ENCODE peak calls at places on chromosomes 2 and 18, in seven cellular contexts. C, X, R, W, F, O and K are unnamed samples.

GRCh38 chr2:126889071-126889470 is 9.6 kb upstream of the TEX51 start:
- DNase-seq in C (no peak), X (no peak), R (peak), W (no peak), F (no peak), O (no peak), K (no peak)

GRCh38 chr2:203797363-203798111 is 70.0 kb upstream of the CTLA4 start:
- DNase-seq in C (no peak), X (no peak), R (no peak), W (no peak), F (peak), O (peak), K (no peak)

GRCh38 chr18:55322176-55322735 is 265.7 kb downstream of the TCF4 start:
- DNase-seq in C (no peak), X (peak), R (peak), W (peak), F (peak), O (peak), K (peak)

GRCh38 chr2:20231632-20232031 is 6.7 kb upstream of the SDC1 start:
- DNase-seq in C (peak), X (no peak), R (peak), W (peak), F (peak), O (peak), K (no peak)

GRCh38 chr2:193348055-193348454 is 1153.3 kb upstream of the TMEFF2 start:
- DNase-seq in C (no peak), X (no peak), R (no peak), W (no peak), F (no peak), O (no peak), K (no peak)

GRCh38 chr2:193985272-193985671 is 1671.8 kb upstream of the SLC39A10 start:
- DNase-seq in C (no peak), X (no peak), R (no peak), W (no peak), F (no peak), O (no peak), K (no peak)

GRCh38 chr2:99707592-99707991 is 217.8 kb upstream of the REV1 start:
- DNase-seq in C (no peak), X (no peak), R (no peak), W (no peak), F (peak), O (peak), K (no peak)

GRCh38 chr18:57753063-57753462 is 50.1 kb downstream of the ATP8B1 start:
- DNase-seq in C (no peak), X (no peak), R (no peak), W (no peak), F (no peak), O (no peak), K (no peak)

GRCh38 chr2:100924520-100925451 is 77.3 kb upstream of the RPL31 start:
- DNase-seq in C (no peak), X (no peak), R (peak), W (no peak), F (peak), O (peak), K (peak)

GRCh38 chr18:67672142-67672541 is 155.6 kb upstream of the DSEL start:
- DNase-seq in C (no peak), X (no peak), R (no peak), W (no peak), F (peak), O (peak), K (no peak)

GRCh38 chr2:20682166-20682565 is 15.2 kb downstream of the GDF7 start:
- DNase-seq in C (no peak), X (no peak), R (peak), W (no peak), F (no peak), O (no peak), K (no peak)

GRCh38 chr2:174992886-174993285 is 12.3 kb downstream of the CHN1 start:
- DNase-seq in C (no peak), X (no peak), R (no peak), W (no peak), F (no peak), O (no peak), K (no peak)

GRCh38 chr18:70907673-70908072 is 618.8 kb downstream of the SOCS6 start:
- DNase-seq in C (no peak), X (no peak), R (peak), W (peak), F (no peak), O (no peak), K (no peak)

GRCh38 chr2:58484201-58484600 is 243.1 kb upstream of the FANCL start:
- DNase-seq in C (no peak), X (no peak), R (no peak), W (no peak), F (peak), O (peak), K (no peak)

GRCh38 chr2:127226520-127227263 is 6.6 kb upstream of the CYP27C1 start:
- DNase-seq in C (peak), X (no peak), R (no peak), W (peak), F (peak), O (peak), K (peak)

GRCh38 chr2:29218071-29218470 is 102.9 kb downstream of the CLIP4 start:
- DNase-seq in C (no peak), X (no peak), R (no peak), W (no peak), F (no peak), O (no peak), K (peak)

GRCh38 chr18:6718255-6718654 is 11.3 kb upstream of the ARHGAP28 start:
- DNase-seq in C (no peak), X (no peak), R (no peak), W (no peak), F (no peak), O (no peak), K (no peak)

GRCh38 chr2:45765007-45765767 is 113.7 kb downstream of the PRKCE start:
- DNase-seq in C (no peak), X (no peak), R (no peak), W (no peak), F (no peak), O (no peak), K (no peak)

GRCh38 chr2:164622338-164623106 is 1.2 kb upstream of the GRB14 start:
- DNase-seq in C (no peak), X (no peak), R (peak), W (no peak), F (no peak), O (no peak), K (peak)

GRCh38 chr2:199627417-199627816 is 169.7 kb upstream of the SATB2 start:
- DNase-seq in C (no peak), X (no peak), R (no peak), W (no peak), F (no peak), O (no peak), K (no peak)

GRCh38 chr18:79558196-79559120 is 121.1 kb upstream of the CTDP1 start:
- DNase-seq in C (no peak), X (no peak), R (peak), W (no peak), F (no peak), O (no peak), K (peak)

GRCh38 chr18:53757346-53757745 is 467.1 kb downstream of the MBD2 start:
- DNase-seq in C (no peak), X (no peak), R (no peak), W (no peak), F (no peak), O (peak), K (no peak)

DNA sequence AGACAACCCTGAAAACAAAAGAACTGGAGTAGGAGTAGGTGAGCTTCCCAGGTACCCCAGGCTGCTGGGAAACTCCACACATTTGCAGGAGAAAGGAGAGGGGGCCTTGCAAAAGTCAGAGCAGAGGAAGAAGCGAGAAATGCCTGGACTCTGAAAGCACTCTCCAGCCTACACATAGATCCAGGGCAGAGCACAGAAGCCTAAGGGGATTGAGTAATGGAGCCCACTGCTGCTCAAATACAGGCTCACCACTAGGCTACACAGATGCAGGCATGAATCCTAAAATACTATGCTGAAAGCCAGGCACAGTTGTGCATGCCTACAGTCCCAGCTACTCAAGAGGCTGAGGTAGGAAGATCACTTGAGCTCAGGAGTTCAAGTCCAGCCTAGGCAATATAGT is 33.4 kb downstream of the OSBPL1A start:
- DNase-seq in C (no peak), X (no peak), R (no peak), W (no peak), F (no peak), O (no peak), K (no peak)
- H3K27ac ChIP-seq in C (no peak), X (no peak), R (no peak), W (no peak), F (no peak), O (no peak), K (no peak)

GRCh38 chr18:11960743-11961380 is 20.4 kb upstream of the IMPA2 start:
- DNase-seq in C (no peak), X (no peak), R (no peak), W (no peak), F (no peak), O (no peak), K (no peak)

GRCh38 chr18:11962586-11962985 is 18.7 kb upstream of the IMPA2 start:
- DNase-seq in C (no peak), X (no peak), R (no peak), W (no peak), F (no peak), O (peak), K (no peak)

DNA sequence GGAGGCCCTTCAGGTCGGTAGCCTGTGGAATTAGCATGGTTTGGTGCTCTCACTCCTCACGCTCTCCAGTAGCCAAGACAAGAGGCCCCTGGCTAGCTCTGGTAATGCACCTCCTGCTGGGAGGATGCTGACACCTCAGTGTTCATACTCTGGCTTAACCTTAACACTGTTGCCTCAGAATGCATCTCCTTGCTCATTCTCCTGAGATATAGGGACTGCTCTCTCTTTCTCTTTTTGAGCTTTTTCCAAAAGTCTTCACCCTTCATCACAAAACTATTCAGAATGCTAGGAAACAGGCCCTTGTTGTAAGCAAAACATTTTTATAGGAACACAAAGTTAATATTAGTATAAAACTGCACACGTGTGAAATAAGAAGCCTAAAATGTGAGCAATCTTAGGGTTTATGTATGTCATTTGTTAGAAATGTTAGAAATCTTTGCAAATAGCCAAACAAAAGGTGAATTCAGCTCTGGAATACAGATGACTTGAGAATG is 17.3 kb upstream of the IMPA2 start:
- DNase-seq in C (no peak), X (no peak), R (no peak), W (no peak), F (no peak), O (peak), K (no peak)
- TF ChIP-seq CTCF in C (no peak), X (no peak), R (no peak), W (no peak), F (no peak), O (peak), K (no peak)

GRCh38 chr18:31042068-31042390 is 513 bp downstream of the DSC3 start:
- DNase-seq in C (no peak), X (no peak), R (no peak), W (no peak), F (no peak), O (no peak), K (no peak)

GRCh38 chr18:31040982-31041345 is 1.6 kb downstream of the DSC3 start:
- DNase-seq in C (no peak), X (no peak), R (peak), W (no peak), F (no peak), O (peak), K (no peak)

GRCh38 chr18:31042391-31043181 is at the start of gene DSC3:
- DNase-seq in C (no peak), X (no peak), R (peak), W (peak), F (peak), O (peak), K (peak)

GRCh38 chr18:31039426-31039825 is 3.1 kb downstream of the DSC3 start:
- DNase-seq in C (no peak), X (no peak), R (no peak), W (no peak), F (no peak), O (peak), K (no peak)

GRCh38 chr18:31041346-31042067 is 1.0 kb downstream of the DSC3 start:
- DNase-seq in C (no peak), X (no peak), R (peak), W (no peak), F (no peak), O (peak), K (peak)
- H3K27ac ChIP-seq in C (peak), X (no peak), R (no peak), W (no peak), F (no peak), O (no peak), K (no peak)

DNA sequence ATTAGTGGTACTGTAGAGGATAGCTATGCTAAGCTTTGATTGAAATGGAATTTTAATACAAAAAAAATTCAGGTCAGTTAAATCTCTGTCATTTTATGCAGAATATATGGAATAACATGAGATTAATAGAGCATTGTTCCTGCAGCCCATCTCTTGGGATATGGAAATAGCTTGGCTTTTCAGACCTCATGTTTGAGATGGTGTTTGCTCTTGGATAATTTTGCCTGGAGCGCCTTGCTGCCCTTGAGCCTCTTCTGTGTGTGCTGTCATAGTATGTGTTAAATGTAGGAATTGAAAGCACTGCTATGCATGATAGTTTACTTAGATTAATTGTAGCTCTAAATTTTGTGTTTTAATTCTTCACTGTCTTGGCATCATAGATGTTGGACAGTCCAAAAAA is 27.7 kb downstream of the GALNT1 start:
- DNase-seq in C (no peak), X (no peak), R (no peak), W (no peak), F (no peak), O (no peak), K (no peak)
- TF ChIP-seq CTCF in C (no peak), X (no peak), R (no peak), W (no peak), F (no peak), O (no peak), K (no peak)

DNA sequence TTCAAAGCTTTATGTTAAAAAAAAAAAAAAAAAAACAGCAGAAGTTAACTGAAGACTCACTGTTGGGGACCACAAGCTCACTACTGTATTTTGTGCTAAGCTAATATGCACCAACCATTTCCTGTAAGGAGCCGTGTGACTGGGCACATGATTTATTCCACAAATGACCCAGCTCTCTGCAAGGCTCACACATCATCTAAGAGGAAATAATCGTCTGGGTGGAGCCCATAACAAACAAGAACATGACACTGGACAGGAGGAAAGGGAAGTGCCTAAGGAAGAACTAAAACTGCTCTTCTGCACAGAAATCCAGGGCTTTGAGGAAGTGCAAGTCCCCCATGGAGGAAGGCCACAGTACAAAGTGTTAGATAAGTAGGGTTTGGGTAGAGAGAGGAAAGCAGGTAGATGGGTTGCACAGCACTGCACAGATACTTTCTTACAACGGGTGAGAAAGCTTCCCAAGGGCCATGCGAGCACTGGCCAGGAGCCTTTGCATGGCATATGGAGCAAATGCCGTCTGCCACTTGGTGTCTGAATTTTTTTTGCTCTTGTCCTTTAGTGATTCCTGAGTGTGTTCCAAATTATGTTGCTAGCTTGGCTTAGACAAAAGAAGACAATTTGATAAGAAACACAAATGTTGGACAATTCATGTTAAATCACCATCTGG is 24.5 kb downstream of the NFE2L2 start:
- DNase-seq in C (no peak), X (no peak), R (no peak), W (no peak), F (peak), O (peak), K (no peak)
- H3K27ac ChIP-seq in C (peak), X (peak), R (no peak), W (peak), F (peak), O (peak), K (peak)

DNA sequence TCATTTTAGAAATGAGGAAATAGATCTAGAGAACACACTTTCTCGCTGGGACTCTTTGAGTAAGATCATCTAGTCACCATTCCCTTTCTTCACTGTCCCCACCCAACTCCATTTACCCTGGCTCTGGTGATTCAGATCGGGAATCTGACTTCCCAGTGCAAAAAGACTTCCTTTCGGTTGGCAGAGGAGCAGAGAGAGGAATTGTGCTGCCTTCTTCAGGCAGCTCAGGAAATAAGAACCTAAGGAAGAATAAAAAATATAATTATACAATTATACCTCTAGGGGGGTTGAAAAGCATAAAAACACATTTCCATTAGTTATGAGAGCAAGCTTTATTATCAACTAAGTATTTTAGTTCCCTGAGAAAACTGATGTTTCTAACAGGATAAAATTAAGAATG is 9.3 kb upstream of the MPP4 start:
- DNase-seq in C (no peak), X (no peak), R (no peak), W (no peak), F (peak), O (peak), K (no peak)
- TF ChIP-seq CTCF in C (peak), X (peak), R (no peak), W (peak), F (no peak), O (peak), K (no peak)

GRCh38 chr2:218218409-218219185 is 1.6 kb downstream of the ARPC2 start:
- DNase-seq in C (no peak), X (no peak), R (no peak), W (no peak), F (no peak), O (no peak), K (no peak)
- H3K27ac ChIP-seq in C (peak), X (peak), R (no peak), W (peak), F (peak), O (peak), K (peak)